ENCODE peak calls at places on chromosomes 2 and 18, in nine cellular contexts. L is effector CD4-positive, alpha-beta T cell; M is memory B cell; I is iPS-NIHi11; V is H9; Q is renal cortical epithelial cell; F is activated CD4-positive, alpha-beta T cell treated with anti-CD3 and anti-CD28 coated beads, Interleukin-2, amount 10 ng/mL, durations not matched to agents 7 days and 5 days; R is epithelial cell of esophagus; Z is NCI-H1694. S is an unnamed sample.

GRCh38 chr2:128638741-128639477 is 320.2 kb upstream of the HS6ST1 start:
- DNase-seq in F (no peak), L (no peak), Z (peak), V (peak), I (peak), M (no peak), Q (peak), R (no peak), S (peak)

GRCh38 chr2:83665894-83666293 is 793.2 kb downstream of the SUCLG1 start:
- DNase-seq in V (no peak), R (peak), L (no peak), Z (no peak), M (no peak), Q (no peak), F (no peak), I (no peak), S (no peak)

GRCh38 chr18:13513015-13513414 is 213.3 kb downstream of the FAM210A start:
- DNase-seq in I (peak), V (no peak), Q (no peak), M (no peak), L (no peak), Z (no peak), R (no peak), F (no peak), S (no peak)

GRCh38 chr18:52694804-52695203 is 354.8 kb downstream of the DCC start:
- DNase-seq in Q (peak), M (no peak), R (peak), F (no peak), L (no peak), Z (no peak), V (no peak), I (peak), S (no peak)

GRCh38 chr18:23617412-23618009 is 31.2 kb upstream of the NPC1 start:
- DNase-seq in Z (no peak), V (no peak), Q (peak), I (no peak), L (no peak), M (no peak), F (no peak), R (no peak), S (no peak)

GRCh38 chr2:188993264-188993663 is 19.1 kb downstream of the COL3A1 start:
- DNase-seq in V (no peak), R (no peak), Z (no peak), F (no peak), I (no peak), M (no peak), L (no peak), Q (no peak), S (no peak)

GRCh38 chr2:190679813-190680591 is 31.1 kb downstream of the NAB1 start:
- DNase-seq in R (peak), L (peak), V (peak), I (peak), Q (no peak), F (peak), Z (peak), M (peak), S (no peak)

GRCh38 chr18:55012041-55012440 is 52.8 kb upstream of the CCDC68 start:
- DNase-seq in L (no peak), V (no peak), R (peak), Q (peak), F (no peak), M (no peak), Z (no peak), I (no peak), S (no peak)

GRCh38 chr2:67451086-67451832 is 54.1 kb downstream of the ETAA1 start:
- DNase-seq in L (no peak), F (no peak), Q (peak), R (peak), V (no peak), I (no peak), Z (no peak), M (no peak), S (no peak)

GRCh38 chr2:112692496-112692911 is 28.3 kb upstream of the NT5DC4 start:
- DNase-seq in F (peak), I (peak), R (peak), V (peak), M (no peak), L (no peak), Q (peak), Z (peak), S (no peak)

GRCh38 chr18:79426376-79427300 is 30.9 kb downstream of the NFATC1 start:
- DNase-seq in V (no peak), R (no peak), M (no peak), L (no peak), F (no peak), Z (no peak), Q (no peak), I (no peak), S (no peak)

GRCh38 chr2:203835867-203836800 is 31.4 kb upstream of the CTLA4 start:
- DNase-seq in I (no peak), Q (no peak), V (no peak), Z (no peak), F (no peak), L (no peak), R (no peak), M (no peak), S (no peak)

GRCh38 chr2:56088411-56088810 is 95.4 kb upstream of the CCDC85A start:
- DNase-seq in Q (peak), M (no peak), V (no peak), F (no peak), L (no peak), I (no peak), R (peak), Z (no peak), S (no peak)

GRCh38 chr2:121140734-121141133 is 144.3 kb downstream of the TFCP2L1 start:
- DNase-seq in I (no peak), R (no peak), Z (no peak), F (no peak), Q (no peak), M (no peak), L (no peak), V (no peak), S (no peak)

GRCh38 chr2:179788104-179788503 is 73.3 kb downstream of the ZNF385B start:
- DNase-seq in M (no peak), Z (no peak), I (no peak), L (no peak), V (no peak), F (no peak), Q (no peak), R (no peak), S (no peak)

GRCh38 chr2:46460241-46460921 is 19.0 kb upstream of the TMEM247 start:
- DNase-seq in R (no peak), Z (no peak), F (no peak), M (no peak), Q (no peak), I (no peak), L (no peak), V (no peak), S (no peak)

GRCh38 chr2:27906074-27906473 is 15.5 kb downstream of the BABAM2 start:
- DNase-seq in Q (no peak), M (no peak), Z (no peak), F (no peak), V (no peak), R (no peak), L (no peak), I (no peak), S (no peak)

GRCh38 chr2:54042908-54043620 is 72.3 kb upstream of the PSME4 start:
- DNase-seq in M (no peak), L (no peak), V (no peak), F (no peak), Q (no peak), R (no peak), I (no peak), Z (peak), S (no peak)

GRCh38 chr2:75476778-75477177 is 84.0 kb downstream of the EVA1A start:
- DNase-seq in R (peak), M (no peak), I (no peak), L (no peak), Z (no peak), F (no peak), V (no peak), Q (peak), S (no peak)

GRCh38 chr2:122706757-122707223 is 951.3 kb downstream of the TSN start:
- DNase-seq in V (no peak), L (no peak), M (no peak), Z (no peak), I (no peak), F (no peak), R (peak), Q (peak), S (no peak)

GRCh38 chr2:217795706-217796465 is 206.9 kb downstream of the TNS1 start:
- DNase-seq in Q (no peak), I (peak), L (no peak), Z (no peak), R (peak), V (no peak), M (no peak), F (no peak), S (no peak)

GRCh38 chr2:107772380-107772779 is 54.3 kb upstream of the RGPD4 start:
- DNase-seq in R (peak), Z (no peak), V (no peak), Q (peak), L (no peak), M (no peak), I (no peak), F (no peak), S (no peak)

GRCh38 chr2:209696836-209697711 is 74.6 kb upstream of the UNC80 start:
- DNase-seq in I (no peak), Z (no peak), L (no peak), M (no peak), R (no peak), V (no peak), F (no peak), Q (no peak), S (no peak)

GRCh38 chr2:187547353-187547979 is 6.8 kb downstream of the TFPI start:
- DNase-seq in Q (peak), I (no peak), L (no peak), Z (no peak), R (peak), F (no peak), V (no peak), M (no peak), S (peak)

GRCh38 chr2:131055169-131056065 is 37.8 kb downstream of the FAM168B start:
- DNase-seq in M (no peak), Q (no peak), V (no peak), Z (no peak), R (no peak), F (no peak), L (no peak), I (no peak), S (no peak)